ENCODE peak calls at places on chromosome 20, in six cellular contexts. B, T, M, J, X and L are unnamed samples. For H3K9me3, the result is how much of the 10 kb centered on the place peaks cover.

GRCh38 chr20:1623501-1624250 is 3.9 kb upstream of the SIRPB1 start:
- DNase-seq in B (no peak), T (no peak), M (no peak), J (no peak), X (no peak), L (no peak)

GRCh38 chr20:14838663-14839650 is 501.5 kb upstream of the FLRT3 start:
- DNase-seq in B (no peak), T (no peak), M (no peak), J (no peak), X (no peak), L (no peak)

GRCh38 chr20:51354769-51355319 is 187.7 kb downstream of the NFATC2 start:
- DNase-seq in B (peak), T (no peak), M (no peak), J (peak), X (no peak), L (no peak)

GRCh38 chr20:21161926-21162325 is 36.0 kb downstream of the KIZ start:
- DNase-seq in B (no peak), T (no peak), M (no peak), J (no peak), X (no peak), L (no peak)

GRCh38 chr20:43442310-43442880 is 15.3 kb upstream of the SRSF6 start:
- DNase-seq in B (peak), T (no peak), M (peak), J (no peak), X (no peak), L (no peak)

GRCh38 chr20:13119583-13119982 is 101.5 kb upstream of the ISM1 start:
- DNase-seq in B (peak), T (peak), M (peak), J (peak), X (peak), L (no peak)

GRCh38 chr20:32017711-32018251 is 7.5 kb downstream of the CCM2L start:
- DNase-seq in B (no peak), T (peak), M (peak), J (no peak), X (peak), L (peak)

GRCh38 chr20:41317536-41318270 is at the start of gene ZHX3:
- DNase-seq in B (peak), T (peak), M (peak), J (peak), X (peak), L (peak)

GRCh38 chr20:57473246-57474042 is 51.5 kb downstream of the CTCFL start:
- DNase-seq in B (no peak), T (no peak), M (no peak), J (no peak), X (no peak), L (no peak)

GRCh38 chr20:42370086-42370485 is 751.9 kb upstream of the CHD6 start:
- DNase-seq in B (no peak), T (no peak), M (no peak), J (no peak), X (no peak), L (no peak)

GRCh38 chr20:44435630-44436335 is 39.9 kb upstream of the TTPAL start:
- DNase-seq in B (no peak), T (no peak), M (no peak), J (no peak), X (no peak), L (no peak)

GRCh38 chr20:58694241-58695083 is 1.9 kb downstream of the NPEPL1 start:
- DNase-seq in B (no peak), T (no peak), M (peak), J (no peak), X (no peak), L (no peak)

GRCh38 chr20:57615472-57615855 is 4.8 kb downstream of the ZBP1 start:
- DNase-seq in B (no peak), T (no peak), M (no peak), J (no peak), X (no peak), L (peak)

GRCh38 chr20:5844063-5844681 is 94.0 kb downstream of the SHLD1 start:
- DNase-seq in B (peak), T (no peak), M (no peak), J (peak), X (no peak), L (no peak)

GRCh38 chr20:4956200-4956810 is 45.0 kb downstream of the SLC23A2 start:
- DNase-seq in B (peak), T (peak), M (no peak), J (peak), X (no peak), L (no peak)

GRCh38 chr20:32743237-32744112 is at the start of gene COMMD7:
- DNase-seq in B (peak), T (no peak), M (peak), J (peak), X (peak), L (no peak)

GRCh38 chr20:63735859-63736718 is at the start of gene LIME1:
- DNase-seq in B (no peak), T (no peak), M (peak), J (no peak), X (no peak), L (peak)

GRCh38 chr20:23211164-23211563 is 125.0 kb upstream of the CD93 start:
- DNase-seq in B (no peak), T (no peak), M (no peak), J (no peak), X (no peak), L (peak)

GRCh38 chr20:23214903-23215302 is 128.8 kb upstream of the CD93 start:
- DNase-seq in B (peak), T (no peak), M (no peak), J (no peak), X (no peak), L (no peak)

GRCh38 chr20:23212011-23212410 is 125.9 kb upstream of the CD93 start:
- DNase-seq in B (no peak), T (no peak), M (no peak), J (no peak), X (no peak), L (no peak)

GRCh38 chr20:23215596-23215995 is 129.5 kb upstream of the CD93 start:
- DNase-seq in B (no peak), T (no peak), M (no peak), J (no peak), X (no peak), L (no peak)

DNA sequence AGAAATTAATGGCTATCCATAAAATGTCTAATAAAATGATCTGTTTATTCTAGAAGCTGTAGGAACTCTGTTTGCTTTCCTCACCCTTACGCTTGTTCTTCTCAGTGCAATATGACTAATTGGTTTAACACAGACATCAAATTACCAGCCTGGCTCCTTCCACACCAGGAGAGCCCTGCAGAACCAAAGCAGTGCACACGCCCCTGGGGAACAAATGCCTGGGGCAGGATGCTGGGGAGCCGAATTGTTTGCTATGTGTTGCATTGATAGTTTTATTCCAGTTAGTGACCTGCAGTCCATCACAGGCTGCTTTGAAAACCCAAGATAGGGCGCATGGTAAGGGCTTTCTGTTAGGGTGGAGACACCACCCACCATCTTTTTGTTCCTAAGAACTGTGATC is 126.4 kb upstream of the CD93 start:
- DNase-seq in B (no peak), T (no peak), M (no peak), J (no peak), X (no peak), L (no peak)
- H2BK5ac ChIP-seq in B (no peak), T (no peak), M (no peak), J (no peak), X (no peak), L (no peak)

DNA sequence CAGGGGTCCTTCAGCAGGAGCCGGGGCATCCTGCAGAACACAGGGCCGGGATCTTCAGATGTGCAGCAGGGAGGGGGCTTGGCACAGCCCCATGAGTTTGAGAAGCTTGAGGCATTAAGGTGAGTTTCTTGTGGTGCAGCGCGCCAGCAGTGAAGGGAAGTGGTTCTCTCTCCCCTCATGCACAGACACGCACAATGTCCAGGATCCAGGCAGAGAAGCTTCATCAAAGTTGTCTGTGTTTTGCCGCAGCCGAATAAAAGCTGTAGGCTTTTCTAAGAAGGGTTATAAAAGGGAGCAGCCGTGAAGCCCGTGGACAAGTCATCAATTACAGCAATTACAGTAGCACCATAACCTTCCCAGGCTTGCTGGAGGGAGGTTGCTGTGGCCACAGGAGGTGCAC is 491.0 kb upstream of the CDH4 start:
- DNase-seq in B (no peak), T (no peak), M (no peak), J (no peak), X (no peak), L (no peak)
- H3K9me3 ChIP-seq in B (under half), T (under half), M (under half), J (under half), X (under half), L (under half)

GRCh38 chr20:37539956-37540455 is 12.3 kb upstream of the BLCAP start:
- DNase-seq in B (no peak), T (no peak), M (no peak), J (no peak), X (no peak), L (no peak)
- H2BK5ac ChIP-seq in B (no peak), T (no peak), M (no peak), J (no peak), X (no peak), L (no peak)

DNA sequence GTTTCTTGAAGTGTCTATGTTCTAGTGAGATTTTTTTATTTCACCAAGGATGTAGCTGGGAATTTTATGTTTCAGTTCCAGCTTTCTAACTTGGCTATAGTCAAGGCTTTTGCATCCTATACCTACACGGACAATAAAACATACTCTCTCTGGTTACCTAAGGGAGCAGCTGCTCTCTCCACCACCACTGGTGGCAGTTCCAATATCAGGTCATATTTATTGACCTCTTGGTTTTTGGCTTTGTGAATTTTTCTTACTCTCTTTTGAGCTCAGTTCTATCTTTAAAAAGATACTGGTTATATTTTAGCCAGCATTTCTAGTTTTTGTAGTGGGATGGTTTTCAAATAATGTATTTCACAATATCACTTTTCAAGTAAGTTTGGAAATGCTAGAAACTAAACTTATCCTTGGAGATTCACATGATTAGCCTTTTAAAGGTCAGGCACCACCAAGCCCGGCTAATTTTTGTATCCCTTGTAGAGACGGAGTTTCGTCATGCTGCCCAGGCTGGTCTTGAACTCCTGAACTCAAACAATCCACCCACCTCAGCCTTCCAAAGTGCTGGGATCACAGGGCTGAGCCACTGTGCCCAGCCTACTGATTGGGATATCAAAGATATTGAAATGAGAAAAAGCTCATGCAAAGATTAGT is 34.7 kb upstream of the HAO1 start:
- DNase-seq in B (no peak), T (no peak), M (no peak), J (no peak), X (no peak), L (no peak)
- H3K9me3 ChIP-seq in B (under half), T (under half), M (under half), J (under half), X (under half), L (under half)

GRCh38 chr20:46006031-46006430 is 2.7 kb upstream of the MMP9 start:
- DNase-seq in B (no peak), T (no peak), M (no peak), J (no peak), X (no peak), L (no peak)
- H2BK5ac ChIP-seq in B (no peak), T (no peak), M (no peak), J (no peak), X (peak), L (peak)

DNA sequence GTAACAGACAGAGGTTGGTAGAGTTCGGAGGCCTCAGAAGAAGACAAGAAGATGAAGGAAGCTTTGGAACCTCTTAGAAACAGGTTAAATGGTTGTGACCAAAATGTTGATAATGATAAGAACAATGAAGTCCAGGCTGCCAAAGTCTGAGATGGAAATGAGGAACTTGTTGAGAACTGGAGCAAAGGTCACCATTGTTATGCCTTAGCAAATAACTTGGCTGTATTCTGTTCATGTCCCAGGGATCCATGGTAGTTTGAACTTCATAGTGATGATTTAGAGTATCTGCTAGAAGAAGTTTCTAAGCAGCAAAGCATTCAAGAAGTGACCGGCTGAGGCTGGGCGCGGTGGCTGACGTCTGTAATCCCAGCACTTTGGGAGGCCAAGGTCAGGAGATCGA is 11.1 kb upstream of the LSM14B start:
- DNase-seq in B (no peak), T (no peak), M (no peak), J (no peak), X (no peak), L (no peak)
- H3K9me3 ChIP-seq in B (under half), T (under half), M (under half), J (under half), X (under half), L (under half)

GRCh38 chr20:61819921-61820825 is 245.5 kb downstream of the TAF4 start:
- DNase-seq in B (no peak), T (no peak), M (no peak), J (no peak), X (no peak), L (no peak)
- H2BK5ac ChIP-seq in B (no peak), T (no peak), M (no peak), J (no peak), X (no peak), L (no peak)

GRCh38 chr20:29874476-29875202 is 1382.8 kb upstream of the DEFB115 start:
- DNase-seq in B (no peak), T (no peak), M (no peak), J (no peak), X (no peak), L (no peak)
- H3K9me3 ChIP-seq in B (under half), T (under half), M (half or more), J (under half), X (under half), L (under half)

DNA sequence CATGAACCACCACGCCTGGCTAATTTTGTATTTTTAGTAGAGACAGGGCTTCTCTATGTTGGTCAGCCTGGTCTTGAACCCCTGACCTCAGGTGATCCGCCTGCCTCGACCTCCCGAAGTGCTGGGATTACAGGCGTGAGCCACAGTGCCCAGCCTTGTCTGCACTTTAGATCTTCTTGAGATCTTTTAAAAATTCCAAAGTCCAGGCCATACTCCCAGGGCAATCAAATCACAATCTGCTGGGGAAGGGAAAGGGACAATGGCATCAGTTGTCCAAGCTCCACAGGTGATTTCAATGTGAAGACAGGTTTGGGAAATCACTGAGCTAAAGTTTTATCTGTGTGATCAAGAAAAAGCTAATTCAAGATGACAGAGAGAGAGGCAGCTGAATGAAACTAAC is 16.9 kb downstream of the NCOA6 start:
- DNase-seq in B (no peak), T (no peak), M (no peak), J (no peak), X (no peak), L (no peak)
- H2BK5ac ChIP-seq in B (no peak), T (no peak), M (no peak), J (no peak), X (no peak), L (no peak)